ENCODE peak calls at places on chromosomes 13 and 19, in five cellular contexts. Y, V, E, M and R are unnamed samples.

GRCh38 chr13:109665211-109665610 is 121.2 kb downstream of the IRS2 start:
- DNase-seq in M (no peak), E (no peak), Y (no peak), V (no peak), R (no peak)

GRCh38 chr13:33080962-33081655 is 64.9 kb downstream of the KL start:
- DNase-seq in M (no peak), V (no peak), Y (no peak), E (no peak), R (no peak)

GRCh38 chr19:12733369-12733896 is 1.1 kb downstream of the TRIR start:
- DNase-seq in Y (peak), E (no peak), V (peak), M (no peak), R (no peak)

GRCh38 chr19:871446-872265 is 12.2 kb downstream of the CFD start:
- DNase-seq in M (peak), E (no peak), V (peak), Y (no peak), R (no peak)

GRCh38 chr13:39144941-39145533 is 106.8 kb downstream of the NHLRC3 start:
- DNase-seq in M (peak), E (no peak), V (peak), Y (peak), R (peak)

GRCh38 chr13:35731471-35731870 is 255.0 kb upstream of the MAB21L1 start:
- DNase-seq in Y (no peak), M (no peak), E (no peak), V (no peak), R (no peak)

GRCh38 chr13:96104516-96104915 is 14.6 kb downstream of the HS6ST3 start:
- DNase-seq in E (no peak), Y (no peak), V (no peak), M (no peak), R (no peak)

GRCh38 chr19:57363734-57364181 is 407 bp downstream of the TRAPPC2B start:
- DNase-seq in Y (peak), M (no peak), E (no peak), V (peak), R (no peak)

GRCh38 chr13:102392810-102393209 is 9.0 kb downstream of the FGF14 start:
- DNase-seq in Y (no peak), M (no peak), V (no peak), E (no peak), R (no peak)

GRCh38 chr13:102395174-102395573 is 6.7 kb downstream of the FGF14 start:
- DNase-seq in M (no peak), V (no peak), Y (no peak), E (no peak), R (no peak)

GRCh38 chr13:102395939-102396338 is 5.9 kb downstream of the FGF14 start:
- DNase-seq in M (no peak), E (no peak), Y (no peak), V (no peak), R (no peak)

GRCh38 chr13:102399791-102400618 is 1.8 kb downstream of the FGF14 start:
- DNase-seq in M (peak), E (peak), Y (peak), V (no peak), R (peak)

DNA sequence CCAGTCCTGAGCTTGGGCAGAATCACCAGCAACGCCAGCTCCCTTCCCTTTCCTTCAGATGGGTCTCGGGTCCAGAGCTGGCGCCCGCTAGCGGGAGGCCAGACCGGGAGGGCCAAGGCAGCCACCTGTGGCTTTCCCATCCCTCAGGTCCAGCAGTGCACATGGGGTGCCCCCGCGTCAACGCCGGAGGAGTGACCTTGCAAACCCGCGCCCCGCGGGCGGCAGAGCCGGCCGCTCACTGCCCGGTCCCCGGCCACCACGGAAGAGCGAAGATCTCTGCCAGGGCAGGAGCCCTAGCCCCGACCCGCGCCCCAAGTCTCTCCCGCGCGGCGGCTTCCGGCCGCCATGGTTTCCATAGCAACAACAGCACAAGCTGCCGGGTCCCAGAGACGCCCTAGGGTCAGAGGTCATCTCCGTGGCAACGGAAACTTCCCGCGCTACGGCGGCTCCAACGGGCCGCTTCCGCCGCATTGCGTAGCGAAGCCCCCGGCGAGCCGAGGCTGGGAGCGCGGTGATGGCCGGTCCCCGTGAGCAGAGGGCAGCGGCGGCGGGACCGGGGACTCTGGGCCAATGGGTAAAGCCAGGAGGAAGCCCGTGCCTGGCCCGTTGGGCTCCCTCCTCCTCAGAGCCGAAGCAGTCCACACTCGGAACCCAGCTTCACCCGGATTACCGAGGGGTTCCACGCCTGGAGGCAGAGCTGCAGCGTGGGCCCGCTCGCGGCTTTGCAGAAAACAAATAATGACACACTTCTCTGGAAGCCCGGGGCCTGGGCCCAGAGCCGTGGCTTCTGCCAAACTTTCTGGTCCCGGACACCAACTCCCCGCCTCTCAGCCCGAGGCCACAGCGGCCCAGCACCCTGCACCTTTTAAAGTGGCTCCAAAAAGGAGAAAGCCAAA is 7.4 kb downstream of the FGF14 start:
- DNase-seq in Y (peak), V (peak), M (peak), E (peak), R (peak)
- TF ChIP-seq CTCF in Y (peak), V (peak), M (peak), E (peak), R (no peak)

GRCh38 chr19:48970139-48970766 is 5.1 kb downstream of the FTL start:
- DNase-seq in E (peak), Y (no peak), M (no peak), V (no peak), R (no peak)

GRCh38 chr19:48968179-48968661 is 3.1 kb downstream of the FTL start:
- DNase-seq in Y (peak), E (no peak), M (no peak), V (no peak), R (no peak)

GRCh38 chr19:48968813-48969218 is 3.7 kb downstream of the FTL start:
- DNase-seq in M (no peak), E (no peak), Y (no peak), V (no peak), R (no peak)

GRCh38 chr19:48969276-48970138 is 4.4 kb downstream of the FTL start:
- DNase-seq in E (peak), V (no peak), Y (peak), M (peak), R (no peak)

GRCh38 chr19:48970923-48971395 is 5.8 kb downstream of the FTL start:
- DNase-seq in E (peak), Y (peak), M (peak), V (peak), R (peak)
- TF ChIP-seq CTCF in E (peak), Y (peak), M (peak), V (peak), R (peak)

GRCh38 chr13:31053098-31053497 is 108.6 kb downstream of the HSPH1 start:
- DNase-seq in M (no peak), Y (no peak), E (no peak), V (peak), R (no peak)

GRCh38 chr13:31052478-31052877 is 109.2 kb downstream of the HSPH1 start:
- DNase-seq in M (no peak), E (no peak), V (no peak), Y (no peak), R (no peak)

GRCh38 chr13:31050486-31051400 is 111.0 kb downstream of the HSPH1 start:
- DNase-seq in Y (no peak), V (no peak), E (no peak), M (no peak), R (no peak)

GRCh38 chr13:31053896-31054295 is 107.8 kb downstream of the HSPH1 start:
- DNase-seq in E (no peak), M (no peak), V (no peak), Y (no peak), R (no peak)

GRCh38 chr13:31051999-31052398 is 109.7 kb downstream of the HSPH1 start:
- DNase-seq in V (no peak), M (peak), E (no peak), Y (no peak), R (no peak)
- TF ChIP-seq CTCF in V (peak), M (peak), E (no peak), Y (no peak), R (no peak)

GRCh38 chr13:42478531-42479156 is 95.3 kb upstream of the TNFSF11 start:
- DNase-seq in E (no peak), Y (peak), M (no peak), V (no peak), R (no peak)
- TF ChIP-seq CTCF in E (no peak), Y (peak), M (peak), V (peak), R (no peak)

DNA sequence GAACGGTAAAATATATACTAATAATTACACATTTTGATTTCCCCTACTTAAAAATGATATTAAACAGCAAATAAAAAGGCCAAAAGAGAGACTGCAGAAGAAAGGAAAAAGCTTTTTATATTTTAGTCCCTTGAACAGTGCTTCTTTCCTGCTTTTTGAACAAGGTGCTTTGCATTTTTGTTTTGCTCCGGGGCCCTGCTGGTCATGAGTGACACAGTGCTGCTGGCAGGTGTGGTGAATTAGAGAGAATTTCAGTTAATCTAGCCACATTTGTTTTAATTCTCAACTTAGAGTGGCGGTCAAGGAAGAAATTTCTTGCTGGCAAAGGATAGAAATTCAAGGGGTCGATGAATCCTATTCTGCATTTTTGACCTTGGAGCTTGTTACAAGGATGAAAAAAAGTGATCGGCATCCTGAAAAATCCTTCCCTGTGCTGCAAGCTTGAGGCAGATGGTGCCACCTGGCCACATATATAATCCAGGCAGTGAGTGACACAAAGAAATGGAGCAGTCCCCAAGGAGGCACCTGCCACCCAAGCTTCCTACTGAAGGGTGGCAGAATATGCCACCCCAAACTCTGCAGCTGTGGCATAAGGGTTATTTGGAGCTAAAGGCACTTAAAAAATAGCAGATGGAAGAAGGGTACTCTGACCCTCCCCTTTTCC is 15.6 kb downstream of the TMEM272 start:
- DNase-seq in E (no peak), Y (no peak), M (no peak), V (no peak), R (no peak)
- TF ChIP-seq CTCF in E (no peak), Y (no peak), M (no peak), V (no peak), R (no peak)

DNA sequence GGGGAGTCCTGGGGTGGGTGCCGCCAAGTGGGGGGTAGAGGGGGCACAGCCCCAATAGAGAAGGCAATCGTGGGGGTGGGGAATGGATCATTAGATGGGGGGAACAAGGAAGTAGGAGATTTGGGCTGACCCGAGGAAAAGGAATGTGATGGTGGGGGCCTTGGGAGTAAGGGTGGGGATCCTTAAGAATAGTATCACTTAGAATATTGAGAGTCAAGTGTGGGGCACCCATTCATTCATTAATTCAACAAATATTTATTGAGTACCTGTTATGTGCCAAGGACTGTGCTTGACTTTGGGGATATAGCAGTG is 641 bp downstream of the PPP5C start:
- DNase-seq in Y (no peak), M (no peak), E (no peak), V (no peak), R (no peak)
- TF ChIP-seq CTCF in Y (peak), M (no peak), E (no peak), V (no peak), R (no peak)

DNA sequence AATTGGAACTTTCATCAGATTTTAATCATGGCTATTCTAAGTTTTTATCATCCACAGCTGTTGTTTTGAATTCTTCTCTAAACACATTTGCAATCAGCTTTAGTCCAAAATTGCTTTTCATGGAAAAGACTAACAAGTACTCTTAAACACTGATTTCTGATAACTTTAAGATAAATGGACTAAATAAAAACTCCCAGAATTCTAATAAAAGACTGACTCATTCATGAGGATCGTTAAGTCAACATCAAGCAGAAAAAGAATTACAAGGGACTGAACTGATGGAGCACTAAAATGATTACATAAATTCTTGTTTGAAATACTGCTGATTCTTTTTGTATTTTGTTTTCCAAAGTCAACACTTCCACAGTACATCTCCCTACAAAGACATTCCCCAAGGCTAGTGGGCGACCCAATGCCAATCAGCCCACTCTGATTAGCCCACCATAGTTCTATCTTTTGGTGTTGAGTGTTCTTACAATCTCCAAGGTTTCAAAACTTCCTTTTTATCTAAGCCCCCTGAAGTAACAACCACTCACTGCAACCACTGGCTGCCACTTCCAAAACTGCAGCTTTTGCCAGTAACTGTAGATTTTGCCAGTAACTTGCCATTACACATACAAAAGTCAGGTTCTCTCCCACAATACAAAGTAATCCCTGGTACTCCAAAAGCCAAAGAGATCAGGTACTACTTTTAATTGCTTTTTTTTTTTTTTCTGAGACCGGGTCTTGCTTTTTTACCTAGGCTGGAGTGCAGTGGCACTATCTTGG is 14.0 kb upstream of the NAA16 start:
- DNase-seq in V (no peak), E (no peak), Y (no peak), M (no peak), R (no peak)
- TF ChIP-seq CTCF in V (no peak), E (no peak), Y (no peak), M (no peak), R (no peak)